ENCODE peak calls at places on chromosomes 3 and 15, in ten cellular contexts. I is CD8-positive, alpha-beta T cell; L is A549; B is K562; Y is mesendoderm; U is heart right ventricle; R is psoas muscle; X is Caco-2; G is body of pancreas; S is stomach. E is an unnamed sample.

GRCh38 chr3:128584412-128585020 is 66.1 kb downstream of the RPN1 start:
- DNase-seq in I (no peak), L (peak; percentile 74), B (peak; percentile 66), Y (peak; percentile 91), U (peak; percentile 74), R (peak; percentile 83), X (peak; percentile 50), G (peak; percentile 89), S (peak; percentile 71), E (no peak)

GRCh38 chr3:10205461-10206165 is 40.9 kb downstream of the IRAK2 start:
- DNase-seq in I (no peak), L (peak; percentile 83), B (no peak), Y (no peak), U (no peak), R (peak; percentile 90), X (no peak), G (no peak), S (peak; percentile 54), E (no peak)

GRCh38 chr3:56667973-56668579 is 15.0 kb downstream of the TASOR start:
- DNase-seq in I (no peak), L (no peak), B (no peak), Y (peak; percentile 82), U (no peak), R (no peak), X (no peak), G (no peak), S (no peak), E (no peak)

GRCh38 chr3:12286927-12287726 is 1.7 kb upstream of the PPARG start:
- DNase-seq in I (no peak), L (no peak), B (no peak), Y (peak; percentile 14), U (peak; percentile 36), R (peak; percentile 51), X (peak; percentile 51), G (no peak), S (peak; percentile 49), E (no peak)

GRCh38 chr3:158532099-158532734 is 38.8 kb upstream of the MLF1 start:
- DNase-seq in I (no peak), L (peak; percentile 23), B (peak; percentile 39), Y (peak; percentile 39), U (no peak), R (no peak), X (no peak), G (no peak), S (no peak), E (no peak)

GRCh38 chr15:39321977-39322376 is 258.9 kb upstream of the THBS1 start:
- DNase-seq in I (no peak), L (no peak), B (no peak), Y (no peak), U (no peak), R (no peak), X (no peak), G (no peak), S (no peak), E (no peak)

GRCh38 chr15:42707068-42707467 is 29.9 kb downstream of the CDAN1 start:
- DNase-seq in I (no peak), L (peak; percentile 13), B (no peak), Y (no peak), U (no peak), R (no peak), X (no peak), G (no peak), S (peak; percentile 23), E (no peak)

GRCh38 chr3:156938724-156939123 is 112.6 kb downstream of the LEKR1 start:
- DNase-seq in I (no peak), L (no peak), B (no peak), Y (no peak), U (no peak), R (no peak), X (no peak), G (no peak), S (no peak), E (no peak)

DNA sequence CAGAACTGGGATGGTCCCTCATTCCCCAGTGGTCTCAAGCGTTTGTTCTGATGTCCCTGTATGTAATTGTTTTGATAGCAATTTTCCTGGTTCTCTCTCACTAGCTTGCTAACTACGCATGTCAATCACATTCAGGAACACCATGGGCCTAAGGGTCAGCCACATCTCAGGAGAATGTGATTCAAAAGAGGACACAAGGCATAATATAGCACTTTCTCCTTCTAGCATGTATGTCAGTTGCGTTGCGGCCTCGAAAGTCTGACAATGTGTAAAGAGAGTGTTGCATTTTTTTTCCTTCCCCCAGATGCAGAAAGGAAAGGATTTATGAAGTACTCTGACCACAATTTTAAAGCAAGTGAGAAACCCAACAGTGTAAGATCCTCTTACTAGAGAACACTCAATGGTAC is 32.0 kb upstream of the TCF12 start:
- DNase-seq in I (no peak), L (no peak), B (peak; percentile 39), Y (no peak), U (no peak), R (no peak), X (no peak), G (peak; percentile 20), S (no peak), E (no peak)
- H3K4me3 ChIP-seq in I (peak overlapping the region; percentile 77), L (peak overlapping the region; percentile 53), B (peak overlapping the region; percentile 70), Y (no peak overlapping the region), U (no peak overlapping the region), R (peak overlapping the region; percentile 84), X (peak overlapping the region; percentile 49), G (no peak overlapping the region), S (peak overlapping the region; percentile 74), E (peak overlapping the region; percentile 52)

GRCh38 chr3:70982274-70982673 is 601.3 kb downstream of the FOXP1 start:
- DNase-seq in I (no peak), L (no peak), B (no peak), Y (no peak), U (no peak), R (no peak), X (no peak), G (no peak), S (no peak), E (no peak)

GRCh38 chr3:70982700-70983140 is 600.8 kb downstream of the FOXP1 start:
- DNase-seq in I (no peak), L (peak; percentile 48), B (no peak), Y (peak; percentile 45), U (peak; percentile 54), R (peak; percentile 62), X (no peak), G (peak; percentile 47), S (peak; percentile 51), E (no peak)

GRCh38 chr3:70988111-70988510 is 595.4 kb downstream of the FOXP1 start:
- DNase-seq in I (no peak), L (no peak), B (no peak), Y (no peak), U (no peak), R (no peak), X (no peak), G (no peak), S (no peak), E (no peak)

GRCh38 chr3:70985572-70985971 is 598.0 kb downstream of the FOXP1 start:
- DNase-seq in I (no peak), L (no peak), B (no peak), Y (no peak), U (no peak), R (no peak), X (no peak), G (no peak), S (no peak), E (no peak)

GRCh38 chr3:70984756-70985155 is 598.8 kb downstream of the FOXP1 start:
- DNase-seq in I (no peak), L (no peak), B (no peak), Y (no peak), U (no peak), R (no peak), X (no peak), G (no peak), S (no peak), E (no peak)
- H3K4me1 ChIP-seq in I (peaks cover 48% of the 10 kb centered on the region), L (peaks cover 36% of the 10 kb centered on the region), B (no peaks in the 10 kb centered on the region), Y (peaks cover 8% of the 10 kb centered on the region), U (peaks cover 92% of the 10 kb centered on the region), R (peaks cover 39% of the 10 kb centered on the region), X (no peaks in the 10 kb centered on the region), G (peaks cover 29% of the 10 kb centered on the region), S (peaks cover 70% of the 10 kb centered on the region), E (no peaks in the 10 kb centered on the region)

GRCh38 chr3:186785517-186786018 is 2.2 kb downstream of the EIF4A2 start:
- DNase-seq in I (no peak), L (no peak), B (no peak), Y (no peak), U (no peak), R (no peak), X (no peak), G (no peak), S (no peak), E (no peak)

GRCh38 chr3:186784820-186785516 is 1.6 kb downstream of the EIF4A2 start:
- DNase-seq in I (no peak), L (no peak), B (no peak), Y (no peak), U (no peak), R (no peak), X (no peak), G (peak; percentile 20), S (no peak), E (no peak)

GRCh38 chr3:186788482-186789370 is 5.3 kb downstream of the EIF4A2 start:
- DNase-seq in I (no peak), L (no peak), B (peak; percentile 30), Y (no peak), U (no peak), R (no peak), X (no peak), G (no peak), S (no peak), E (no peak)

GRCh38 chr3:186787642-186788481 is 4.5 kb downstream of the EIF4A2 start:
- DNase-seq in I (no peak), L (no peak), B (peak; percentile 14), Y (no peak), U (no peak), R (no peak), X (no peak), G (no peak), S (no peak), E (no peak)

DNA sequence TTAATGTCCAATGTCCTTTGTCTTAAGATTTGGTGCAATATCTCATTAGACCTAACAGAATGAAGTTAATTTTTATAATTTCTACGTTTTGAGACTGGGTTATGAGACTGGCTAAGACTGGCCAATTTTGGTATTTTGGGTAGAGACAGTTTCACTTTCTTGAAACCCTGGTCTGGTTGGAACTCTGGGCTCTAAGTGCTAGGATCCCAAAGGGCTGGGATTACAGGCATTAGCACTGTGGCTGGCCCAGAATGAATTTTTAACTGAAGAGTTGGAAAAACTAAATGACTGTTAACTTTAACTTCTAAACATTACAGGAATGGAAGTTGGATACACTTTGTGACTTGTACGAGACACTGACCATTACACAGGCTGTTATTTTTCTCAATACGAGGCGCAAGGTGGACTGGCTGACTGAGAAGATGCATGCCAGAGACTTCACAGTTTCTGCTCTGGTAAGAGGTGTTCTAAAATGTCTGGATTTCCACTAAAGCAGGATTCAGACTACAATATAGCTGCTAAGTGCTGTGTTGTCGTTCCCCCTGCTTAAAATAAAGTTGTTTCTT is 3.5 kb downstream of the EIF4A2 start:
- DNase-seq in I (no peak), L (no peak), B (peak; percentile 12), Y (no peak), U (no peak), R (no peak), X (no peak), G (no peak), S (no peak), E (no peak)
- H3K4me3 ChIP-seq in I (no peak overlapping the region), L (peak overlapping the region; percentile 94), B (peak overlapping the region; percentile 81), Y (no peak overlapping the region), U (no peak overlapping the region), R (peak overlapping the region; percentile 93), X (no peak overlapping the region), G (no peak overlapping the region), S (peak overlapping the region; percentile 65), E (no peak overlapping the region)

GRCh38 chr15:70447927-70448698 is 315.2 kb downstream of the UACA start:
- DNase-seq in I (peak; percentile 53), L (no peak), B (peak; percentile 98), Y (no peak), U (peak; percentile 21), R (no peak), X (no peak), G (peak; percentile 32), S (peak; percentile 50), E (no peak)

GRCh38 chr15:70447081-70447480 is 316.3 kb downstream of the UACA start:
- DNase-seq in I (no peak), L (no peak), B (no peak), Y (no peak), U (no peak), R (no peak), X (no peak), G (no peak), S (no peak), E (no peak)

GRCh38 chr15:70450142-70450443 is 313.3 kb downstream of the UACA start:
- DNase-seq in I (no peak), L (no peak), B (no peak), Y (no peak), U (no peak), R (no peak), X (no peak), G (no peak), S (no peak), E (no peak)

GRCh38 chr15:70449311-70450141 is 313.8 kb downstream of the UACA start:
- DNase-seq in I (no peak), L (no peak), B (no peak), Y (no peak), U (no peak), R (no peak), X (no peak), G (no peak), S (no peak), E (no peak)

DNA sequence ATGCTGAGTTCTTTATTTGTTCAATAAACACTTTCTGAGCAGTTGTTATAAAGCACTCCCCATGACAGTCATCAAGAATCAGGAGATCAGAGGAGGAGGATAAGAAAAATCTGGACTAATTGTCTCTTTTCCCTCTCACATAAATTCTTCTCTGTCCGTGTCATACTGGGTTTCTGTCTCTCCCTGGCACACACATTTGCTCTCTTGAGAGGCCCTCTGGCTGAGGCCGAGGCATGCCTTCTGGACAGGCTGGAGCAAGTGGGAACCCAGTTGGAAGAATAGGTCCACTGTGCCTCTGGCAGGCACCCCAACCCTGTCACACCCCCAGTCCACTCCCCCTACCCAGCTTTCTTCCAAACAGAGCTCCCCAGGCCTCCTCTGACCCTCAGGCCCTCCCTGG is 315.8 kb downstream of the UACA start:
- DNase-seq in I (no peak), L (no peak), B (no peak), Y (no peak), U (no peak), R (no peak), X (no peak), G (no peak), S (no peak), E (no peak)
- H3K4me1 ChIP-seq in I (peaks cover 43% of the 10 kb centered on the region), L (no peaks in the 10 kb centered on the region), B (peaks cover 30% of the 10 kb centered on the region), Y (no peaks in the 10 kb centered on the region), U (peaks cover 15% of the 10 kb centered on the region), R (no peaks in the 10 kb centered on the region), X (peaks cover 8% of the 10 kb centered on the region), G (no peaks in the 10 kb centered on the region), S (peaks cover 12% of the 10 kb centered on the region), E (peaks cover 8% of the 10 kb centered on the region)

E was measured in iPS DF 6.9.